ENCODE peak calls at places on chromosomes 4 and X, in six cellular contexts. One of them, this sample, is unnamed.

GRCh38 chrX:72201836-72202536 is 20.4 kb downstream of the PIN4 start:
- DNase-seq in GM12878: no peak
- DNase-seq in GM12892: no peak
- DNase-seq in tibial nerve: no peak
- DNase-seq in A549: no peak
- DNase-seq in esophagus muscularis mucosa: no peak
- DNase-seq in this sample: no peak

GRCh38 chrX:104288269-104288668 is 33.5 kb upstream of the ESX1 start:
- DNase-seq in A549: no peak
- DNase-seq in GM12892: no peak
- DNase-seq in GM12878: no peak
- DNase-seq in tibial nerve: no peak
- DNase-seq in esophagus muscularis mucosa: no peak
- DNase-seq in this sample: no peak

GRCh38 chr4:180150818-180151217 is 2092.4 kb upstream of the TENM3 start:
- DNase-seq in A549: no peak
- DNase-seq in esophagus muscularis mucosa: no peak
- DNase-seq in tibial nerve: no peak
- DNase-seq in GM12892: no peak
- DNase-seq in GM12878: no peak
- DNase-seq in this sample: no peak

GRCh38 chrX:119015407-119016242 is 41.2 kb downstream of the LONRF3 start:
- DNase-seq in GM12878: peak; percentile 40
- DNase-seq in esophagus muscularis mucosa: no peak
- DNase-seq in GM12892: no peak
- DNase-seq in A549: peak; percentile 14
- DNase-seq in tibial nerve: peak; percentile 11
- DNase-seq in this sample: no peak

GRCh38 chr4:146311238-146311970 is 97.1 kb downstream of the REELD1 start:
- DNase-seq in A549: no peak
- DNase-seq in GM12878: no peak
- DNase-seq in GM12892: no peak
- DNase-seq in tibial nerve: no peak
- DNase-seq in esophagus muscularis mucosa: no peak
- DNase-seq in this sample: no peak

GRCh38 chrX:132488819-132489255 is at the start of gene MBNL3:
- DNase-seq in esophagus muscularis mucosa: no peak
- DNase-seq in tibial nerve: peak; percentile 10
- DNase-seq in GM12892: peak; percentile 2
- DNase-seq in A549: no peak
- DNase-seq in GM12878: no peak
- DNase-seq in this sample: peak; percentile 86

GRCh38 chrX:115622534-115622933 is 61.6 kb downstream of the PLS3 start:
- DNase-seq in GM12878: no peak
- DNase-seq in tibial nerve: no peak
- DNase-seq in esophagus muscularis mucosa: no peak
- DNase-seq in GM12892: no peak
- DNase-seq in A549: no peak
- DNase-seq in this sample: no peak

GRCh38 chr4:139595989-139596679 is 40.1 kb upstream of the SETD7 start:
- DNase-seq in GM12892: no peak
- DNase-seq in GM12878: no peak
- DNase-seq in A549: peak; percentile 43
- DNase-seq in tibial nerve: peak; percentile 67
- DNase-seq in esophagus muscularis mucosa: no peak
- DNase-seq in this sample: no peak

GRCh38 chr4:31539279-31540074 is 819.3 kb downstream of the PCDH7 start:
- DNase-seq in A549: no peak
- DNase-seq in GM12892: no peak
- DNase-seq in tibial nerve: no peak
- DNase-seq in GM12878: no peak
- DNase-seq in esophagus muscularis mucosa: no peak
- DNase-seq in this sample: no peak

GRCh38 chr4:40910706-40911105 is 161.0 kb downstream of the NSUN7 start:
- DNase-seq in esophagus muscularis mucosa: no peak
- DNase-seq in GM12892: no peak
- DNase-seq in tibial nerve: no peak
- DNase-seq in GM12878: no peak
- DNase-seq in A549: no peak
- DNase-seq in this sample: no peak

GRCh38 chr4:40515398-40516293 is 114.0 kb downstream of the RBM47 start:
- DNase-seq in esophagus muscularis mucosa: no peak
- DNase-seq in GM12878: peak; percentile 95
- DNase-seq in tibial nerve: no peak
- DNase-seq in GM12892: peak; percentile 50
- DNase-seq in A549: peak; percentile 31
- DNase-seq in this sample: peak; percentile 83

GRCh38 chrX:74788545-74789086 is 136.6 kb downstream of the NEXMIF start:
- DNase-seq in GM12892: no peak
- DNase-seq in esophagus muscularis mucosa: no peak
- DNase-seq in A549: no peak
- DNase-seq in tibial nerve: no peak
- DNase-seq in GM12878: no peak
- DNase-seq in this sample: no peak

GRCh38 chrX:47574096-47574553 is 8.1 kb upstream of the TIMP1 start:
- DNase-seq in GM12892: no peak
- DNase-seq in esophagus muscularis mucosa: no peak
- DNase-seq in tibial nerve: no peak
- DNase-seq in GM12878: no peak
- DNase-seq in A549: no peak
- DNase-seq in this sample: no peak

GRCh38 chr4:17336524-17336941 is 175.4 kb downstream of the QDPR start:
- DNase-seq in GM12892: no peak
- DNase-seq in GM12878: peak; percentile 93
- DNase-seq in esophagus muscularis mucosa: peak; percentile 75
- DNase-seq in tibial nerve: no peak
- DNase-seq in A549: no peak
- DNase-seq in this sample: no peak

GRCh38 chr4:161762796-161763195 is 401.0 kb downstream of the FSTL5 start:
- DNase-seq in GM12878: no peak
- DNase-seq in A549: no peak
- DNase-seq in esophagus muscularis mucosa: no peak
- DNase-seq in tibial nerve: no peak
- DNase-seq in GM12892: no peak
- DNase-seq in this sample: no peak

GRCh38 chrX:42678133-42678532 is 99.8 kb downstream of the PPP1R2C start:
- DNase-seq in GM12878: no peak
- DNase-seq in tibial nerve: no peak
- DNase-seq in esophagus muscularis mucosa: no peak
- DNase-seq in A549: no peak
- DNase-seq in GM12892: no peak
- DNase-seq in this sample: no peak

GRCh38 chr4:69977582-69977981 is 12.1 kb upstream of the CSN2 start:
- DNase-seq in GM12892: no peak
- DNase-seq in A549: no peak
- DNase-seq in esophagus muscularis mucosa: no peak
- DNase-seq in GM12878: no peak
- DNase-seq in tibial nerve: no peak
- DNase-seq in this sample: no peak

GRCh38 chrX:44767308-44767707 is 76.5 kb upstream of the DUSP21 start:
- DNase-seq in A549: no peak
- DNase-seq in esophagus muscularis mucosa: no peak
- DNase-seq in GM12878: no peak
- DNase-seq in GM12892: no peak
- DNase-seq in tibial nerve: no peak
- DNase-seq in this sample: no peak

GRCh38 chr4:77104405-77105292 is 28.9 kb upstream of the CCNI start:
- DNase-seq in GM12892: no peak
- DNase-seq in GM12878: no peak
- DNase-seq in esophagus muscularis mucosa: peak; percentile 93
- DNase-seq in tibial nerve: peak; percentile 55
- DNase-seq in A549: no peak
- DNase-seq in this sample: no peak

GRCh38 chr4:80608285-80608980 is 272.9 kb downstream of the CFAP299 start:
- DNase-seq in GM12878: no peak
- DNase-seq in tibial nerve: no peak
- DNase-seq in esophagus muscularis mucosa: no peak
- DNase-seq in GM12892: no peak
- DNase-seq in A549: no peak
- DNase-seq in this sample: no peak

GRCh38 chr4:5237086-5237485 is 185.8 kb downstream of the STK32B start:
- DNase-seq in esophagus muscularis mucosa: peak; percentile 72
- DNase-seq in tibial nerve: no peak
- DNase-seq in GM12878: no peak
- DNase-seq in A549: no peak
- DNase-seq in GM12892: no peak
- DNase-seq in this sample: no peak

DNA sequence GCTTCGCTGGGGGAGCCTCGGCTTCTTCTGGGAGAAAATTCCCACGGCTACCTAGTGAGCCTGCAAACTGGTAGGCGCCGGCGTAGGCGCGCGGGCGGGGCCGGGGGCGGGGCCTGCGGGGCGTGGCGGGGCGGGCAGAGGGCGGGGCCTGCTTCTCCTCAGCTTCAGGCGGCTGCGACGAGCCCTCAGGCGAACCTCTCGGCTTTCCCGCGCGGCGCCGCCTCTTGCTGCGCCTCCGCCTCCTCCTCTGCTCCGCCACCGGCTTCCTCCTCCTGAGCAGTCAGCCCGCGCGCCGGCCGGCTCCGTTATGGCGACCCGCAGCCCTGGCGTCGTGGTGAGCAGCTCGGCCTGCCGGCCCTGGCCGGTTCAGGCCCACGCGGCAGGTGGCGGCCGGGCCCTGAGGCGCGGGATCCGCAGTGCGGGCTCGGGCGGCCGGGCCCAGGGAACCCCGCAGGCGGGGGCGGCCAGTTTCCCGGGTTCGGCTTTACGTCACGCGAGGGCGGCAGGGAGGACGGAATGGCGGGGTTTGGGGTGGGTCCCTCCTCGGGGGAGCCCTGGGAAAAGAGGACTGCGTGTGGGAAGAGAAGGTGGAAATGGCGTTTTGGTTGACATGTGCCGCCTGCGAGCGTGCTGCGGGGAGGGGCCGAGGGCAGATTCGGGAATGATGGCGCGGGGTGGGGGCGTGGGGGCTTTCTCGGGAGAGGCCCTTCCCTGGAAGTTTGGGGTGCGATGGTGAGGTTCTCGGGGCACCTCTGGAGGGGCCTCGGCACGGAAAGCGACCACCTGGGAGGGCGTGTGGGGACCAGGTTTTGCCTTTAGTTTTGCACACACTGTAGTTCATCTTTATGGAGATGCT is at the start of gene HPRT1:
- DNase-seq in tibial nerve: peak; percentile 51
- DNase-seq in esophagus muscularis mucosa: peak; percentile 92
- DNase-seq in A549: peak; percentile 42
- DNase-seq in GM12878: no peak
- DNase-seq in GM12892: peak; percentile 44
- DNase-seq in this sample: peak; percentile 84
- TF ChIP-seq POLR2A in tibial nerve: peak; percentile 38
- TF ChIP-seq POLR2A in esophagus muscularis mucosa: no peak
- TF ChIP-seq POLR2A in A549: peak; percentile 36
- TF ChIP-seq POLR2A in GM12878: peak; percentile 87
- TF ChIP-seq POLR2A in GM12892: peak; percentile 62
- TF ChIP-seq POLR2A in this sample: peak; percentile 48

GRCh38 chr4:184267673-184268573 is 50.2 kb upstream of the ENPP6 start:
- DNase-seq in A549: peak; percentile 37
- DNase-seq in esophagus muscularis mucosa: no peak
- DNase-seq in tibial nerve: peak; percentile 32
- DNase-seq in GM12878: peak; percentile 99
- DNase-seq in GM12892: no peak
- DNase-seq in this sample: peak; percentile 81
- TF ChIP-seq POLR2A in A549: no peak
- TF ChIP-seq POLR2A in esophagus muscularis mucosa: no peak
- TF ChIP-seq POLR2A in tibial nerve: no peak
- TF ChIP-seq POLR2A in GM12878: peak; percentile 73
- TF ChIP-seq POLR2A in GM12892: peak; percentile 65
- TF ChIP-seq POLR2A in this sample: peak; percentile 59

GRCh38 chrX:151564035-151564434 is 560 bp downstream of the PASD1 start:
- DNase-seq in esophagus muscularis mucosa: no peak
- DNase-seq in A549: no peak
- DNase-seq in GM12892: no peak
- DNase-seq in GM12878: no peak
- DNase-seq in tibial nerve: no peak
- DNase-seq in this sample: no peak

GRCh38 chrX:151563449-151563848 is at the start of gene PASD1:
- DNase-seq in A549: no peak
- DNase-seq in esophagus muscularis mucosa: no peak
- DNase-seq in GM12878: no peak
- DNase-seq in GM12892: no peak
- DNase-seq in tibial nerve: no peak
- DNase-seq in this sample: no peak
- TF ChIP-seq POLR2A in A549: no peak
- TF ChIP-seq POLR2A in esophagus muscularis mucosa: no peak
- TF ChIP-seq POLR2A in GM12878: no peak
- TF ChIP-seq POLR2A in GM12892: no peak
- TF ChIP-seq POLR2A in tibial nerve: no peak
- TF ChIP-seq POLR2A in this sample: no peak

GRCh38 chrX:12975670-12975965 is 708 bp downstream of the TMSB4X start:
- DNase-seq in tibial nerve: no peak
- DNase-seq in GM12878: no peak
- DNase-seq in esophagus muscularis mucosa: no peak
- DNase-seq in A549: no peak
- DNase-seq in GM12892: no peak
- DNase-seq in this sample: no peak

GRCh38 chrX:12975999-12976558 is 1.2 kb downstream of the TMSB4X start:
- DNase-seq in esophagus muscularis mucosa: no peak
- DNase-seq in tibial nerve: peak; percentile 22
- DNase-seq in A549: peak; percentile 55
- DNase-seq in GM12878: no peak
- DNase-seq in GM12892: peak; percentile 40
- DNase-seq in this sample: peak; percentile 58

GRCh38 chrX:12973561-12974216 is 1.2 kb upstream of the TMSB4X start:
- DNase-seq in GM12892: no peak
- DNase-seq in tibial nerve: no peak
- DNase-seq in A549: no peak
- DNase-seq in GM12878: no peak
- DNase-seq in esophagus muscularis mucosa: no peak
- DNase-seq in this sample: peak; percentile 35

GRCh38 chrX:12974217-12974796 is 603 bp upstream of the TMSB4X start:
- DNase-seq in GM12892: no peak
- DNase-seq in tibial nerve: peak; percentile 40
- DNase-seq in A549: peak; percentile 60
- DNase-seq in GM12878: no peak
- DNase-seq in esophagus muscularis mucosa: no peak
- DNase-seq in this sample: peak; percentile 79

DNA sequence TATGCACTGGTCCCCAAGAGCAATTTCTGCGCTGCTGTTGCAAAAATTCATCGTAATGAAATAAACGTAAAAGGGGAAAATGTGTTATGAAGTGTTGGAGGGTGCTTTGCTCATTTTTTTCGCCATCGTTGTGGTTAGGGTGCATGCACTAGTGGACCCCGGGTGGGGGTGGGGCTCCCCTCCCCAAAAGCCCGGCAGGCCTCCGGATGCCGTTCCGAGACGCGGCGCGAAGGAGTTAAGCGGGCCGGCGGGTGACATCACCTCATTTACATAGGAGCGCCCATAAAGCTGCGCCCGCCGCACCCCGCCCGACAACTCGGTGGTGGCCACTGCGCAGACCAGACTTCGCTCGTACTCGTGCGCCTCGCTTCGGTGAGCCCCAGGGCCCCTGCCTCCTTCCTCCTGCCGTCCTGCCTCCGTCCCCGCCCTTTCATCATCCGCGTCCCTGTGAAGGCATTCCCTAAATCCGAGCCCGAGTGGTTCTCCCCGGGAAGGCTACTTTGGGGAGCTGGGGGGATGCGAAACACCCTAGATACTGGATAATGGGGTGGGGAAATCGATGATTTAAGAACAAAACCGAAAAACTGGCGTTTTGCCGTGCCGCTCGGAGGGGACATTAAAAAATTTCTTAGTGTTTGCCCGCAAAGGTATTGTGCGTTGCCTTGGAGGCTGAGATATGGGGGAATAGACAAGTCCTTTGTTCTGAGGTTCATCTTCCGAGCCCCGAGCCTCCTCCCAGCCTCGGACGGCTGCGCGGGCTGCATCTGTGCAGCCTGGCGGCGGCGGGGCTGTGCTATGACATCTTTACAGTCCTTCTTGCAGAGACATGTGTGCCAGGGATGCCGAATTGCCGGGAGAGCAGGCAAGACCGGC is at the start of gene TMSB4X:
- DNase-seq in esophagus muscularis mucosa: peak; percentile 95
- DNase-seq in tibial nerve: peak; percentile 77
- DNase-seq in GM12878: no peak
- DNase-seq in A549: peak; percentile 69
- DNase-seq in GM12892: peak; percentile 48
- DNase-seq in this sample: peak; percentile 88
- TF ChIP-seq POLR2A in esophagus muscularis mucosa: peak; percentile 93
- TF ChIP-seq POLR2A in tibial nerve: peak; percentile 96
- TF ChIP-seq POLR2A in GM12878: peak; percentile 97
- TF ChIP-seq POLR2A in A549: peak; percentile 99
- TF ChIP-seq POLR2A in GM12892: peak; percentile 98
- TF ChIP-seq POLR2A in this sample: peak; percentile 95